ENCODE peak calls at places on chromosome 5, in seven cellular contexts. X, K, P, H, U, N and C are unnamed samples. For H3K4me1, the result is how much of the 10 kb centered on the place peaks cover.

GRCh38 chr5:1034986-1035385 is 26.4 kb downstream of the NKD2 start:
- DNase-seq in X (no peak), K (no peak), P (no peak), H (no peak), U (no peak), N (no peak), C (no peak)

GRCh38 chr5:40551706-40552557 is 127.8 kb upstream of the PTGER4 start:
- DNase-seq in X (peak), K (peak), P (no peak), H (peak), U (peak), N (no peak), C (no peak)

GRCh38 chr5:63398346-63398745 is 563.9 kb downstream of the HTR1A start:
- DNase-seq in X (no peak), K (no peak), P (no peak), H (no peak), U (no peak), N (no peak), C (no peak)

GRCh38 chr5:90386099-90386710 is 23.4 kb downstream of the CETN3 start:
- DNase-seq in X (peak), K (peak), P (no peak), H (no peak), U (peak), N (no peak), C (no peak)

GRCh38 chr5:145471831-145472616 is 363.1 kb downstream of the PRELID2 start:
- DNase-seq in X (no peak), K (peak), P (no peak), H (no peak), U (no peak), N (peak), C (no peak)

GRCh38 chr5:157271740-157272271 is 5.9 kb downstream of the CYFIP2 start:
- DNase-seq in X (no peak), K (no peak), P (no peak), H (no peak), U (no peak), N (peak), C (peak)

GRCh38 chr5:110951373-110951791 is 120.1 kb upstream of the TSLP start:
- DNase-seq in X (no peak), K (no peak), P (no peak), H (no peak), U (no peak), N (no peak), C (no peak)

GRCh38 chr5:5165541-5166002 is 25.4 kb downstream of the ADAMTS16 start:
- DNase-seq in X (no peak), K (no peak), P (no peak), H (no peak), U (no peak), N (no peak), C (no peak)

GRCh38 chr5:125655156-125655555 is 768.1 kb upstream of the GRAMD2B start:
- DNase-seq in X (no peak), K (no peak), P (no peak), H (no peak), U (no peak), N (no peak), C (no peak)

DNA sequence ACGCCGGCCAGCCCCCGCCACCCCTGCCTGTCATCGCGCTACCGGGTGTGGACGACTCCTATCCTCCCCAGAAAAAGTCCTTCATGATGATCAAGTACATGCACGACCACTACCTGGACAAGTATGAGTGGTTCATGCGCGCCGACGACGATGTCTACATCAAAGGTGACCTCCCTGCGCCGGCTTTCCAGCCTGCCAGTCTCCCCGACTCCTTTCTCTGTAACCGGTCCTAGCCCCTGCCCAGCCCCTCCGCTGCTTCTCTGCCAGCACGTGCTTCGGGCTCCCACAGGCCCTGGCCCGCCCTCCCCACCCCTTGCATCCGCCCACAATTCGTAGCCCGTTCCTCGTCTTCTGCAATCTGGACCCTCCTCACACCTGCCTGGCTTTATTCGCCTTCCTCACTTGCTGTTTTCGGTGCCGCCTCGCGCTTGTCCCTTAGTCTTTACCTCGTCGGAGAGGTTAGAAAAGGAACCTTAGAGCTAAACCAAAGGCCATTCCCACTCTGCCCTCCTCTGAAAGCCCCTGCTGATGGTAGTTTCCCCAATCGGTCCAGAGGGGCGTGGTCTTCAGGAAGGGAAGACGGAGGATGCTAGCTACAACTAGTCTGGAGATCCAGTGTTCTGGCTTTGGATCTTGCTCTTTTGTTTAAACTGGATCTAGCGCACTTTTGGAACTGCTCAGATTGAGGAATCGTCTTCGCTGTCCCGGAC is 1.4 kb downstream of the CHSY3 start:
- DNase-seq in X (no peak), K (peak), P (no peak), H (no peak), U (peak), N (no peak), C (no peak)
- TF ChIP-seq CTCF in X (no peak), K (no peak), P (no peak), H (no peak), U (no peak), N (no peak), C (no peak)

DNA sequence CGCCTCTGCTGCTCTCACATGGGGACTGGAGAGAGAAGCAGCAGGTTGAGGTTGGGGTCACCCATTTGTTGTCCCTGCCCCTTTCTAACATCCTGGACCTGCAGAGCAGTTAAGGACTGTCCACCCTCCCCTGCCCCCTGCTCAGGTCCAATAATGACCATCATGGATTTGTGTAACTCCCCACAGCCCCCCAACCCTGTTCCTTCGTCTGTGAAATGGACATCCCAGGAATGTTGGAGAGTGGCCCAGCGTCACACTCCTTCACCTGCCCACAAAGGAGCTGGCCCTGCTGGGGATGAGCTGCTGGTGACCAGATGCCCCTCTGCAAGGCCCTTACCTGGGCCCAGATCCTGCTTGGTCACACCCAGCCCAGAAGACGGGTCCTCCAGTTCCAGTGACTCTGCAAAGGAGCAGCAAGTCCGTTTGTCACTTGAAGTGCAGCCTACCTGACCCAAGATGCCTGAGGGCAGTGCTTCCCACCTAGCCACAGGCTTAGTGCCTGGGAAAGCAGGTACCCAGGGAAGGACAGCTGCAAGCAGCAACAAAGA is 10.4 kb downstream of the CD74 start:
- DNase-seq in X (no peak), K (no peak), P (no peak), H (no peak), U (no peak), N (no peak), C (no peak)
- TF ChIP-seq POLR2A in X (no peak), K (no peak), P (no peak), H (no peak), U (no peak), N (no peak), C (no peak)

GRCh38 chr5:2863133-2863532 is 111.7 kb upstream of the IRX2 start:
- DNase-seq in X (no peak), K (no peak), P (no peak), H (no peak), U (no peak), N (no peak), C (no peak)
- H3K4me1 ChIP-seq in X (under half), K (under half), P (under half), H (under half), U (under half), N (under half), C (under half)

GRCh38 chr5:89301572-89302025 is 418.6 kb upstream of the MEF2C start:
- DNase-seq in X (no peak), K (no peak), P (no peak), H (no peak), U (no peak), N (no peak), C (no peak)
- TF ChIP-seq CTCF in X (no peak), K (no peak), P (no peak), H (no peak), U (no peak), N (no peak), C (no peak)

DNA sequence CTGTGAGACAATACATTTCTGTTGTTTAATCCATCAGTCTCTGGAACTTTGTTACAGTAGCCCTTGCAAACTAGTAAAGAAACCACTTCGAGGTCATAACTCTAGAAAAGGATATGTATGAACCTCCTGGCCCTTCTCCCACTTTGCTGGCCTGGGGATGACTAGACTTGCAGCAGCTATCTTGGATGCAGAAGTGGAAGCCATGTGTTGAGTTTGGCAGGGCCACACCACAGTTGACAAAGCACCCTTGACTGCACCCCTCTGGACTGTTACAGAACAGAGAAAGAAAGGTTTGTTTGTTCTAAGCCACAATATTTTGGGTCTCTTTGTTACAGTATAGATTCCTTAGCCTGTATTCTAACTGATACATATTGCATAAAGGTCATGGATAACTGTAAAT is 183.2 kb upstream of the TAS2R1 start:
- DNase-seq in X (no peak), K (no peak), P (no peak), H (no peak), U (no peak), N (no peak), C (no peak)
- TF ChIP-seq POLR2A in X (no peak), K (no peak), P (no peak), H (no peak), U (no peak), N (no peak), C (no peak)

GRCh38 chr5:7410936-7411511 is 15.1 kb downstream of the ADCY2 start:
- DNase-seq in X (no peak), K (no peak), P (no peak), H (no peak), U (no peak), N (no peak), C (no peak)

DNA sequence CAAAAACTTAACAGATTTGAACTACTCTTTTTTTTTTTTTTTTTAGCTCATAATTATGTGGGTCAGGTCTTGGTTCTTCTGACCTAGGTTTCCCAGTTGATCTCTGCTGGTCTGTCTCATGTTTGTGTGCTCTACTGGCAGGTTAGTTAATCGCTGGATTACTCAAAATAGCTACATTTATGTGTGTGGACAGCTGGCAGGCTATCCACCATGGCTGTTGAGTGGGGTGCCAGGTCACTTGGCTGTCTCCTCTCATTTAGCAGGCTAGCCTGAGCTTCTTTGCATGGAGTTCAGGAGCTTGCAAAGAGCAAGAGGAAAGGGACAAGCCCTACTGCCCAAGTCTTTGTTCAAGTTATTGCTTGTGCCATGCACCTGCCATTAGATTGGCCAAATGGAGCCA is 9.3 kb downstream of the ADCY2 start:
- DNase-seq in X (no peak), K (no peak), P (no peak), H (no peak), U (no peak), N (no peak), C (no peak)
- H3K4me1 ChIP-seq in X (under half), K (under half), P (under half), H (under half), U (under half), N (under half), C (under half)

GRCh38 chr5:169648725-169649124 is 11.7 kb downstream of the DOCK2 start:
- DNase-seq in X (no peak), K (peak), P (no peak), H (no peak), U (no peak), N (peak), C (no peak)
- TF ChIP-seq CTCF in X (no peak), K (no peak), P (no peak), H (no peak), U (no peak), N (no peak), C (no peak)

DNA sequence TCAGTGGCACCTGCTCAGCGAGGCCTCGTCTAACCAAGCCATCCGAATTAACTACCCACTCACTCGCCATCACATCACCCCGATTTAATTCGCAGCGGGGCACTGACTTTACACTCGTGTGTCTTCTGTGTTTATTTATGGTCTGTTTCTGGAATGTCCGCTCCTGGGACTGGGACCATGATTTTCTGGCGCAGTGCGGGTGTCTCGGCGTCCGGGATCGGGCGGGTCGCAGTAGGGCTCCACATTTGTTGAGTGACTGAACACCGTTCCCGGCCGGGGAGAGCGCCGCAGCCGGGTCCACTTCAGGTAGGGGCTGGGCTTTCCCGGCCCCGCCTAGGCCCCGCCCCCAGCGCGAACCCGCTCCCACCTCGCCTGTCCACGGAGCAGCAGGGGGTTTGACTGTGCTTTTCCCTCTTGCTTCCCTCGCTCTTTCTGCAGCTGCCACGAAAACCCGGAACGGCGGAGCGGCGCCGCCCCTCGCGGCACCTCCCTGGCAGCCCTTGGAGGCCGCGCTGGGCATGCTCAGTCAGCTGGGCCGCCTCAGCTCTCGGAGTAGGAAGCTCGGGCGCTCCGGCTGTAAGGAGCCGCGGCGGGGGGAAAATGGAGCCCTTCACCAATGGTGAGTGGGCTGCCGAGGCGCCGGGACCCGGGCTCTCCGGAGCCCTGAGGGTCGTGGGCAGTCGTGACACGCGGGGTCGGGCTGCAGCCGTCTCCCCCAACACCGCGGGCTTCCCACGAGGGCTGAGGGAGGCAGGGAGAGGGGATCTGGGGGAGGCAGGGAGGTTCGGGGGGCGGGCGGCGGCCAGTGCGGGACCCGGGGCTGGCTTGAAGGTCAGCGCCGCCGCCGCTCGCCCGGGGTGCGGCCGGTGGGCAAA is at the start of gene LNPEP:
- DNase-seq in X (peak), K (peak), P (peak), H (peak), U (peak), N (peak), C (peak)
- TF ChIP-seq POLR2A in X (peak), K (no peak), P (peak), H (peak), U (peak), N (peak), C (peak)

GRCh38 chr5:173772407-173773059 is 115.6 kb upstream of the CPEB4 start:
- DNase-seq in X (no peak), K (peak), P (no peak), H (no peak), U (no peak), N (peak), C (no peak)

GRCh38 chr5:173771743-173772406 is 116.3 kb upstream of the CPEB4 start:
- DNase-seq in X (no peak), K (no peak), P (no peak), H (no peak), U (no peak), N (no peak), C (no peak)

GRCh38 chr5:173775692-173776135 is 112.4 kb upstream of the CPEB4 start:
- DNase-seq in X (no peak), K (no peak), P (no peak), H (no peak), U (no peak), N (no peak), C (no peak)

GRCh38 chr5:173775261-173775660 is 112.9 kb upstream of the CPEB4 start:
- DNase-seq in X (no peak), K (no peak), P (no peak), H (no peak), U (no peak), N (no peak), C (no peak)

GRCh38 chr5:173774212-173774850 is 113.8 kb upstream of the CPEB4 start:
- DNase-seq in X (no peak), K (no peak), P (no peak), H (no peak), U (no peak), N (peak), C (no peak)
- H3K4me1 ChIP-seq in X (under half), K (under half), P (under half), H (under half), U (under half), N (under half), C (under half)